ENCODE peak calls at places on chromosomes 11 and 22, in seven cellular contexts. X is lower leg skin, J is uterus, D is suprapubic skin, Y is A549, S is ovary, V is heart left ventricle. B is an unnamed sample.
A peak's percentile ranks its signal among the peaks of the same experiment; 100 is the strongest.

GRCh38 chr11:12179521-12179920 is 69.1 kb downstream of the MICAL2 start:
- DNase-seq in J (no peak), Y (no peak), D (no peak), S (no peak), V (no peak), X (no peak), B (no peak)

GRCh38 chr11:2902784-2903671 is 17.5 kb upstream of the CDKN1C start:
- DNase-seq in Y (no peak), S (no peak), X (no peak), J (no peak), V (no peak), D (no peak), B (no peak)

GRCh38 chr22:27866136-27867091 is 52.6 kb downstream of the PITPNB start:
- DNase-seq in D (no peak), Y (peak; percentile 15), V (no peak), X (peak; percentile 67), J (peak; percentile 80), S (peak; percentile 90), B (peak; percentile 74)

GRCh38 chr11:22787565-22788162 is 41.9 kb downstream of the SVIP start:
- DNase-seq in Y (peak; percentile 8), X (no peak), S (no peak), J (no peak), D (no peak), V (no peak), B (peak; percentile 23)

GRCh38 chr11:95566151-95566670 is 223.4 kb downstream of the FAM76B start:
- DNase-seq in X (no peak), D (no peak), S (no peak), V (no peak), Y (no peak), J (no peak), B (no peak)

GRCh38 chr22:44575344-44576268 is 77.6 kb upstream of the RTL6 start:
- DNase-seq in J (no peak), S (no peak), Y (no peak), V (no peak), D (no peak), X (no peak), B (peak; percentile 11)

GRCh38 chr11:110425751-110426545 is 3.8 kb upstream of the FDX1 start:
- DNase-seq in D (no peak), S (no peak), X (no peak), Y (no peak), J (no peak), V (no peak), B (no peak)

GRCh38 chr11:96199563-96200025 is 143.4 kb downstream of the MAML2 start:
- DNase-seq in J (no peak), X (no peak), S (no peak), V (no peak), D (no peak), Y (no peak), B (no peak)

GRCh38 chr22:37195921-37196320 is 7.9 kb upstream of the C1QTNF6 start:
- DNase-seq in X (no peak), D (peak; percentile 46), Y (no peak), J (peak; percentile 56), V (peak; percentile 37), S (no peak), B (no peak)

GRCh38 chr11:25927391-25927790 is 404.5 kb upstream of the ANO3 start:
- DNase-seq in X (no peak), D (no peak), Y (no peak), V (no peak), S (no peak), J (no peak), B (no peak)

GRCh38 chr11:132838621-132839020 is 693.7 kb downstream of the OPCML start:
- DNase-seq in S (no peak), Y (no peak), X (no peak), V (no peak), D (no peak), J (peak; percentile 17), B (no peak)

GRCh38 chr22:22348127-22348814 is 103.7 kb downstream of the VPREB1 start:
- DNase-seq in J (no peak), Y (no peak), S (no peak), V (no peak), X (no peak), D (no peak), B (peak; percentile 57)

GRCh38 chr11:16001899-16002426 is 354.4 kb downstream of the SOX6 start:
- DNase-seq in V (no peak), D (no peak), J (no peak), Y (peak; percentile 4), X (no peak), S (no peak), B (no peak)

GRCh38 chr11:84720706-84721402 is 906.3 kb downstream of the DLG2 start:
- DNase-seq in S (peak; percentile 30), D (no peak), V (peak; percentile 35), Y (no peak), X (no peak), J (no peak), B (peak; percentile 34)

GRCh38 chr11:30561691-30562412 is 24.3 kb downstream of the MPPED2 start:
- DNase-seq in V (no peak), S (no peak), Y (no peak), X (no peak), J (no peak), D (no peak), B (no peak)

GRCh38 chr11:43556269-43556668 is 124.3 kb upstream of the HSD17B12 start:
- DNase-seq in J (no peak), S (no peak), X (no peak), Y (no peak), D (no peak), V (no peak), B (peak; percentile 56)

GRCh38 chr22:50522806-50523438 is 2.5 kb downstream of the SCO2 start:
- DNase-seq in J (no peak), D (no peak), Y (no peak), S (no peak), V (peak; percentile 29), X (no peak), B (no peak)

GRCh38 chr22:33324228-33324627 is 266.0 kb upstream of the SYN3 start:
- DNase-seq in D (no peak), J (no peak), S (no peak), Y (no peak), X (no peak), V (no peak), B (no peak)

GRCh38 chr22:41191467-41191866 is 13.6 kb upstream of the L3MBTL2 start:
- DNase-seq in X (no peak), J (no peak), S (no peak), D (no peak), V (no peak), Y (no peak), B (no peak)

GRCh38 chr11:96763244-96763643 is 373.4 kb downstream of the JRKL start:
- DNase-seq in S (no peak), D (no peak), V (no peak), J (no peak), X (no peak), Y (no peak), B (no peak)

GRCh38 chr22:46758867-46759290 is 3.6 kb upstream of the TBC1D22A start:
- DNase-seq in S (peak; percentile 42), X (no peak), J (no peak), Y (peak; percentile 38), D (no peak), V (no peak), B (peak; percentile 60)

GRCh38 chr11:125167292-125167953 is 2.9 kb downstream of the PKNOX2 start:
- DNase-seq in V (no peak), Y (no peak), X (no peak), J (no peak), D (no peak), S (peak; percentile 76), B (peak; percentile 37)

GRCh38 chr11:7668911-7669310 is 4.4 kb downstream of the CYB5R2 start:
- DNase-seq in V (no peak), D (no peak), X (no peak), Y (no peak), S (no peak), J (no peak), B (no peak)

GRCh38 chr11:79857404-79857803 is 416.6 kb upstream of the TENM4 start:
- DNase-seq in Y (no peak), J (no peak), D (no peak), V (no peak), S (no peak), X (no peak), B (no peak)
- TF ChIP-seq POLR2A in Y (no peak), J (no peak), D (no peak), V (no peak), S (no peak), X (no peak), B (no peak)

DNA sequence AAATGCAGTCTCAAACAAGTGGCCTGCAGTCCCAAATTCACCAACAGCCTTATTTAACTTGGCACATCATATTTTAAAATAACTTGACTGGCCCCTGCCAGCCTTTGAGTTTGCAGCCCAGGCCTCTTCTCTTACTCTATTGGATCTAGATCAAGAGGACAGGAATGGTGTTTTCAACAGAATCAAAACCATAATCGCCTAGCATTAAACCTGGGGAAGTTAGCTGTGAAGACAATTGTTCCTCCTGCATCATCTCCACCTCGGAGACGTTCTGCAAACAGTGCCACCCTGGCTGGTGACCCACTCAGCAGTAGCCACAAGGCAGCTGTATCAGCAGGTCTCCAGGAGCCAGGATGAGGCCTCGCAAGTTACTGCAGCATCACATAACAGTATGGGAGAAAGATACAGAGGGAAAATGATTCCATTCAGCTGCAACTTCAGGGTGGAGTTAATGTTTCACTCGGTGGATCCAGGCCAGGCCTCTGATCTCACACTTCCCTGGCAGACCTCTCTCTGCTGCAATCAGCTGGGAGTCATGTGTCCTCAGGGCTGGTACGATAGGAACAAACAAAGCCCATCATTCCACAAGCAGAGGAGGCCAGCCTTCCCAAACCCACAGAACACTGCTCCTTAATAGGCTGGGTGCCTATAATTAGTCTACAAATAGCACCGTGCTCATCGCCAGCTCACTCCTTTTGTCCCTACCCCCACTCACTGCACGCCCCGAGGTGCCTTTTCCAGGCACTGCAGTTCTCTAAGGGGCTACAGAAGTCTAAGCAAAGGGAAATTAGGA is 18.6 kb upstream of the SCN2B start:
- DNase-seq in D (peak; percentile 88), S (peak; percentile 74), J (peak; percentile 90), Y (peak; percentile 62), V (peak; percentile 90), X (peak; percentile 91), B (peak; percentile 93)
- TF ChIP-seq POLR2A in D (no peak), S (no peak), J (no peak), Y (no peak), V (no peak), X (no peak), B (no peak)

GRCh38 chr11:61161190-61162091 is at the start of gene VPS37C:
- DNase-seq in D (peak; percentile 92), J (peak; percentile 84), S (peak; percentile 87), Y (peak; percentile 97), V (peak; percentile 90), X (peak; percentile 74), B (peak; percentile 92)
- TF ChIP-seq POLR2A in D (peak; percentile 51), J (peak; percentile 79), S (peak; percentile 41), Y (peak; percentile 84), V (no peak), X (peak; percentile 2), B (no peak)

GRCh38 chr22:20499769-20500168 is 4.2 kb upstream of the KLHL22 start:
- DNase-seq in X (no peak), Y (no peak), V (no peak), D (no peak), J (no peak), S (no peak), B (no peak)

GRCh38 chr22:20497426-20497825 is 1.8 kb upstream of the KLHL22 start:
- DNase-seq in J (no peak), X (no peak), Y (no peak), V (no peak), S (no peak), D (no peak), B (no peak)

GRCh38 chr22:20498913-20499312 is 3.3 kb upstream of the KLHL22 start:
- DNase-seq in S (no peak), J (no peak), X (no peak), Y (no peak), D (no peak), V (no peak), B (no peak)

GRCh38 chr22:20494978-20495860 is at the start of gene KLHL22:
- DNase-seq in J (peak; percentile 34), D (peak; percentile 70), Y (no peak), S (no peak), V (peak; percentile 47), X (no peak), B (no peak)

GRCh38 chr22:20495861-20496681 is 476 bp upstream of the KLHL22 start:
- DNase-seq in D (peak; percentile 92), Y (peak; percentile 76), J (peak; percentile 87), V (peak; percentile 94), X (peak; percentile 81), S (peak; percentile 91), B (peak; percentile 91)
- TF ChIP-seq POLR2A in D (peak; percentile 53), Y (peak; percentile 52), J (peak; percentile 74), V (no peak), X (no peak), S (peak; percentile 51), B (no peak)

B was measured in testis.